ENCODE peak calls at places on chromosome 13, in four cellular contexts. D, E, A and I are unnamed samples.

GRCh38 chr13:50421457-50422130 is 406.4 kb downstream of the KCNRG start:
- DNase-seq in A (no peak), E (no peak), D (peak), I (no peak)

GRCh38 chr13:64314286-64314685 is 2898.6 kb upstream of the PCDH20 start:
- DNase-seq in D (no peak), E (no peak), A (no peak), I (no peak)

GRCh38 chr13:29501674-29502073 is 93.8 kb downstream of the SLC7A1 start:
- DNase-seq in E (no peak), A (no peak), D (no peak), I (no peak)

GRCh38 chr13:20192470-20193141 is at the start of gene GJB2:
- DNase-seq in E (peak), A (no peak), D (peak), I (no peak)

GRCh38 chr13:40679586-40679985 is 13.1 kb upstream of the FOXO1 start:
- DNase-seq in E (no peak), A (no peak), D (no peak), I (no peak)

GRCh38 chr13:94329754-94330551 is 149.5 kb downstream of the DCT start:
- DNase-seq in E (peak), D (peak), A (no peak), I (peak)

GRCh38 chr13:34720618-34721017 is 221.5 kb upstream of the NBEA start:
- DNase-seq in D (no peak), E (no peak), A (no peak), I (no peak)

GRCh38 chr13:82654851-82655517 is 1227.3 kb downstream of the SLITRK1 start:
- DNase-seq in E (no peak), D (peak), A (no peak), I (no peak)

GRCh38 chr13:69567514-69567913 is 540.1 kb upstream of the ATXN8OS start:
- DNase-seq in D (no peak), E (no peak), A (no peak), I (no peak)

GRCh38 chr13:34967851-34968562 is 25.9 kb downstream of the NBEA start:
- DNase-seq in E (no peak), D (peak), A (no peak), I (peak)

GRCh38 chr13:52713894-52714293 is 25.7 kb downstream of the CNMD start:
- DNase-seq in D (no peak), E (no peak), A (no peak), I (no peak)

GRCh38 chr13:46062190-46062589 is 9.6 kb upstream of the ZC3H13 start:
- DNase-seq in A (no peak), D (peak), E (no peak), I (peak)

GRCh38 chr13:114249062-114249461 is 14.4 kb downstream of the CDC16 start:
- DNase-seq in E (no peak), D (no peak), A (no peak), I (no peak)

GRCh38 chr13:114115191-114115671 is 17.2 kb downstream of the RASA3 start:
- DNase-seq in A (no peak), D (peak), E (no peak), I (no peak)

GRCh38 chr13:30711375-30711774 is 24.0 kb upstream of the ALOX5AP start:
- DNase-seq in A (no peak), E (no peak), D (peak), I (no peak)

GRCh38 chr13:30113531-30113930 is 193.8 kb downstream of the KATNAL1 start:
- DNase-seq in A (no peak), E (no peak), D (no peak), I (no peak)

GRCh38 chr13:101453784-101454201 is 1.3 kb downstream of the ITGBL1 start:
- DNase-seq in A (no peak), D (peak), E (no peak), I (peak)

GRCh38 chr13:47081246-47081645 is 184.4 kb upstream of the HTR2A start:
- DNase-seq in A (no peak), E (no peak), D (no peak), I (no peak)

GRCh38 chr13:36341718-36342117 is 4.5 kb downstream of the SPART start:
- DNase-seq in D (peak), E (no peak), A (no peak), I (no peak)

GRCh38 chr13:30108216-30108912 is 199.0 kb downstream of the KATNAL1 start:
- DNase-seq in D (no peak), E (no peak), A (no peak), I (no peak)

GRCh38 chr13:32883501-32883900 is 132.7 kb upstream of the KL start:
- DNase-seq in D (no peak), E (peak), A (no peak), I (no peak)

GRCh38 chr13:112687836-112688559 is 1.8 kb upstream of the ATP11A start:
- DNase-seq in E (no peak), A (peak), D (no peak), I (no peak)

GRCh38 chr13:79810671-79811070 is 329.7 kb downstream of the NDFIP2 start:
- DNase-seq in D (peak), E (no peak), A (no peak), I (no peak)

GRCh38 chr13:113393572-113394503 is 29.9 kb upstream of the GRTP1 start:
- DNase-seq in A (peak), E (peak), D (peak), I (no peak)

GRCh38 chr13:73914119-73914518 is 220.1 kb downstream of the KLF12 start:
- DNase-seq in E (no peak), D (no peak), A (no peak), I (no peak)
- H3K27ac ChIP-seq in E (no peak), D (no peak), A (no peak), I (no peak)

GRCh38 chr13:25172303-25172630 is 179 bp upstream of the AMER2 start:
- DNase-seq in D (no peak), A (no peak), E (no peak), I (no peak)
- H3K27ac ChIP-seq in D (no peak), A (no peak), E (no peak), I (no peak)

DNA sequence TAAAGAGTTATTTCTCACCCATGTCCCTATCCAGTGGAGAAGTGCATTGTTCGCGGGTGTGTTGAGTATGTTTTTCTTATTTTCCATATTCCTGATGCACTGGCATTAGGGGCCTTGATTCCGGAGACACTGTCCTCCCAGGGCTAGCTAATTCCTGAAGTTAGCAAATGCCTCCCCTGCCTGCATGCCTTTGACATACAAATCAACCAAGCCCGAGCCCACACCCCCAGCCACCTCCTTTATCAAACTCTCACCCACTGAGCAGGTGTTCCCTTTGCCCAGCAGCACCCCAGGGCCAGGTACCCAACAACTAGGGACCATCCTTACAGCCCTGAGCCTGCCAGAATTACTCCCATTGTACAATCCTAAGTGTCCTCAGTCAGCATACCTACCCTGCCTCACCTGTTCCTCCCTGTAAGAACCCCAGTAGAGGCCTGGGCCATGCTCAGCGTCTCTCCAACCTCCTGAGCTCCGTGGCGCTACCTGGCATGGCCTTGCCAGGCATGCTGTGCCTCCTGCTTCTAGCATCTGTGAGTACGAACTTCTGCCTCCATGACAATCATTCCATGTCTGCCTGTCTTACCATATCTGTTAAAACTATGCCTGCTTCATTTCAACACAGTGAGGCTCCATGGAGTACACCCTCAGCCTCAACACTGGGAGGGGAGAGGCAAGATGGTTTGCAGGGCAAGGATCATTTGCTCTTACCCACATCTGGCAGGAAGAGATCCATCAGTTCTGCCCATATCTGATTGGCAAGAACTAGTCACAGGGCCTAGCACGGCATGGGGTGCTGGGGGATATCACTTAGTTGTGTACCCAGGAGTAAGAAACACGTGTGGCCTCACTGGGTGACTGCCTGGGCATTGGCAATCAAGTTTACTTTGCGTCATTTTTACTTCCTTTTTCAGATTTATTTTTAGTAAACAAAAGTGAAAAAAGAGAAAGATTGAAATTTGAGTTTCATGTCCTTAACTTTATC is 203.9 kb downstream of the SHISA2 start:
- DNase-seq in A (no peak), E (no peak), D (no peak), I (no peak)
- H3K27ac ChIP-seq in A (peak), E (no peak), D (no peak), I (no peak)

GRCh38 chr13:107209811-107210210 is 641.9 kb upstream of the ARGLU1 start:
- DNase-seq in D (no peak), E (no peak), A (no peak), I (no peak)
- H3K27ac ChIP-seq in D (no peak), E (peak), A (no peak), I (no peak)

GRCh38 chr13:110431851-110432294 is 124.8 kb downstream of the COL4A2 start:
- DNase-seq in A (no peak), D (no peak), E (peak), I (no peak)
- H3K27ac ChIP-seq in A (no peak), D (no peak), E (no peak), I (no peak)

DNA sequence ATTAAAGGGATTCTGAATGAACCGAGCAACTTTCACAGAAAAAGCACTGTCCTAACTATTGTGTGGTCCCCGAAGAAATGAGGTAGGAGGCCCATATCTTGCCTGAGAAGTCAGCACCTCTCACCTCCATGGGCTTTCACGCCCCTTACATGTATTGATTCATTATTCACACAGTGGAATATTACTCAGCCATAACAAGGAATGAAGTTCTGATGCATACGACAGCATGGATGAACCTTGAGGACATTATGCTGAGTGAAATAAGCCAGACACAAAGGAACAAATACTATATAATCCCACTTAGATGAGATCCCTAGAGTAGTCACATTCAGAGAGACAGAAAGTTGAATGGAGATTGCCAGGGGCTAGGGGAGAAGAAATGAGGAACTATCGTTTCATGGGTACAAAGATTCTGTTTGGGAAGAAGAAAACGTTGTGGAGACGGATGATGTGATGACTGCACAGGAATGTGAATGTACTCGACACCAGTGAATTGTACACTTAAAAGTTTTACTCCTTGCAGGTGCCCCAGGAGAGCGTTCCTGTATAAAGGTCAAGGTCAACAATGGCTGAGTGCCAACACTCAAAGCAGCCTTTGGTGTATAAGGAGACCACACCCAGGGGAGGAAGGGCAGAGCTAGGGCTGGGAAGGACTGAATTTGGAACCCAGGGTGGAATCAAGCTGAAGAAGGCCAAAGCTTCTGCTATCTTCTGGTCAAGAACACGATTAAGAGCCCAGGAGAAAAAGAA is 22.5 kb downstream of the ZIC5 start:
- DNase-seq in D (no peak), A (no peak), E (no peak), I (no peak)
- H3K27ac ChIP-seq in D (no peak), A (no peak), E (no peak), I (no peak)

GRCh38 chr13:76874466-76874865 is 11.7 kb downstream of the KCTD12 start:
- DNase-seq in E (no peak), A (no peak), D (no peak), I (no peak)

GRCh38 chr13:76873454-76873853 is 12.8 kb downstream of the KCTD12 start:
- DNase-seq in D (no peak), E (no peak), A (no peak), I (no peak)

GRCh38 chr13:76875256-76875655 is 10.9 kb downstream of the KCTD12 start:
- DNase-seq in D (no peak), E (no peak), A (no peak), I (no peak)

GRCh38 chr13:76871332-76871945 is 14.8 kb downstream of the KCTD12 start:
- DNase-seq in D (no peak), E (no peak), A (no peak), I (no peak)

DNA sequence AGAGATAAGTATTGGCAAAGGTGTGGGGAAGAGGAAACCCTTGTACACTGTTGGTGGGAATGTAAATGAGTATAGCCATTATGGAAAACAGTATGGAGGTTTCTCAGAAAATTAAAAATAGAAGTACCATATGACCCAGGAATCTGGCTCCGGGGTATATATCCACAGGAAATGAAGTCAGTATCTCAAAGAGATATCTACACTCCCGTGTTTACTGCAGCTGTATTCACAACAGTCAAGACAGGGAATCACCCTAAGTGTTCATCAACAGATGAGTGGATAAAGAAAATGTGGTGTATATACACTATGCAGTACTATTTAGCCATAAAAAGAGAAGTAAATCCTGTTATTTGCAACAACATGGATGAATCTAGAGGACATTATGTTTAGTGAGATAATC is 13.5 kb downstream of the KCTD12 start:
- DNase-seq in A (no peak), D (no peak), E (no peak), I (no peak)
- H3K27ac ChIP-seq in A (no peak), D (no peak), E (no peak), I (no peak)

DNA sequence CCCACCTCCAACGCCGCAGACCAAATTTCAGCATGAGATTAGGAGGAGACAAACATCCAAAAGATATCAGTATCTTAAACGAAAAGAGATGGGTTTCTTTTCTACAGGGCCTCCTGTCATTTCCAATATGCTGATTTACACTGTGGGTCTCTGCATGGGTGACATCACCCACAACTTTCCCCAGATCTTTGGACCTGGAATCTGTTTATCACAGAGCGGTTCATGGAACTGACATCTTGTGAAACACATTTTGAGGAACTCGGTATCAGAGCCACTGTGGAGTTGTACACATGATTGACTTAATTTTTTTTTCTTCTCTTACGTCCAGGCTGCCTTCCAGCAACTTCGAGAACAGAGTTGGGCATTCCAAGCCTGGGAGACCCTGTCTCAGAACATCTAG is 80.3 kb upstream of the SERP2 start:
- DNase-seq in D (no peak), E (no peak), A (no peak), I (no peak)
- H3K27ac ChIP-seq in D (no peak), E (peak), A (no peak), I (no peak)